ENCODE peak calls at places on chromosomes 11 and 22, in seven cellular contexts. D is AG04449; W is ELF-1; N is EH; S is activated CD4-positive, alpha-beta T cell treated with anti-CD3 and anti-CD28 coated beads for 48 hours; Q is caudate nucleus; E is GM23248. H is an unnamed sample.

GRCh38 chr11:44634401-44635281 is 69.2 kb downstream of the CD82 start:
- DNase-seq in S (peak), N (peak), D (no peak), E (peak), Q (peak), W (peak), H (peak)

GRCh38 chr22:43110444-43110926 is at the start of gene BIK:
- DNase-seq in W (peak), S (peak), E (peak), N (peak), Q (no peak), D (no peak), H (no peak)

GRCh38 chr22:49007013-49007653 is 820.5 kb downstream of the BRD1 start:
- DNase-seq in S (no peak), D (no peak), N (no peak), Q (no peak), E (no peak), W (no peak), H (no peak)

GRCh38 chr11:114496915-114497314 is 57.6 kb downstream of the REXO2 start:
- DNase-seq in Q (no peak), N (no peak), W (no peak), S (no peak), D (no peak), E (no peak), H (no peak)

GRCh38 chr11:47433157-47433556 is 6.9 kb upstream of the PSMC3 start:
- DNase-seq in N (peak), W (peak), S (no peak), Q (no peak), E (no peak), D (no peak), H (no peak)

GRCh38 chr11:5923789-5924188 is 18.3 kb upstream of the OR56A3 start:
- DNase-seq in N (no peak), Q (no peak), W (no peak), D (no peak), S (no peak), E (no peak), H (no peak)

GRCh38 chr22:49968313-49968830 is 7.8 kb downstream of the PIM3 start:
- DNase-seq in N (no peak), S (peak), Q (no peak), D (no peak), W (peak), E (no peak), H (no peak)

GRCh38 chr11:62122076-62122475 is 1.7 kb upstream of the INCENP start:
- DNase-seq in W (peak), E (peak), S (no peak), N (no peak), Q (no peak), D (no peak), H (no peak)

GRCh38 chr22:20650294-20651207 is 123.4 kb upstream of the SERPIND1 start:
- DNase-seq in W (no peak), D (no peak), E (no peak), N (no peak), Q (no peak), S (no peak), H (no peak)

GRCh38 chr11:119729581-119730346 is 764 bp upstream of the NECTIN1 start:
- DNase-seq in E (peak), D (no peak), Q (no peak), N (peak), W (peak), S (no peak), H (peak)

GRCh38 chr11:118791961-118792578 is 1.1 kb upstream of the DDX6 start:
- DNase-seq in E (peak), S (peak), W (peak), D (no peak), Q (no peak), N (no peak), H (peak)

GRCh38 chr11:64284962-64285884 is at the start of gene GPR137:
- DNase-seq in W (peak), D (no peak), E (peak), S (peak), Q (peak), N (peak), H (peak)

GRCh38 chr11:34332524-34332923 is 25.3 kb downstream of the ABTB2 start:
- DNase-seq in E (no peak), Q (no peak), D (no peak), W (no peak), N (no peak), S (no peak), H (no peak)

GRCh38 chr22:29524440-29525191 is 28.9 kb downstream of the THOC5 start:
- DNase-seq in Q (no peak), S (peak), E (peak), D (no peak), N (peak), W (peak), H (peak)

GRCh38 chr11:57406337-57406904 is 16.0 kb upstream of the PRG2 start:
- DNase-seq in S (peak), N (no peak), D (no peak), E (peak), W (no peak), Q (no peak), H (no peak)

GRCh38 chr11:27385245-27385644 is 22.2 kb upstream of the CCDC34 start:
- DNase-seq in D (peak), E (peak), W (no peak), N (peak), S (no peak), Q (no peak), H (no peak)

GRCh38 chr11:123261345-123262106 is 66.5 kb upstream of the CLMP start:
- DNase-seq in Q (peak), N (peak), D (no peak), E (peak), S (peak), W (peak), H (peak)

GRCh38 chr11:66969584-66970205 is 5.4 kb upstream of the C11orf86 start:
- DNase-seq in N (peak), D (peak), S (no peak), Q (no peak), W (no peak), E (peak), H (no peak)

H was measured in 8988T.